ENCODE peak calls at places on chromosomes 1 and 21, in four cellular contexts. M, W, U and E are unnamed samples.

GRCh38 chr1:222048030-222048632 is 306.2 kb upstream of the DUSP10 start:
- DNase-seq in M (no peak), W (no peak), U (peak; percentile 17), E (peak; percentile 26)

GRCh38 chr1:29711582-29712274 is 475.4 kb downstream of the PTPRU start:
- DNase-seq in M (no peak), W (peak; percentile 42), U (no peak), E (peak; percentile 41)

GRCh38 chr1:2977886-2978611 is 43.2 kb upstream of the ACTRT2 start:
- DNase-seq in M (no peak), W (no peak), U (no peak), E (no peak)

GRCh38 chr21:16891821-16892220 is 621.0 kb upstream of the CXADR start:
- DNase-seq in M (no peak), W (no peak), U (peak; percentile 14), E (no peak)

GRCh38 chr21:22225299-22225698 is 1227.1 kb downstream of the NCAM2 start:
- DNase-seq in M (no peak), W (no peak), U (no peak), E (no peak)

GRCh38 chr1:228736844-228737415 is 1.7 kb downstream of the RHOU start:
- DNase-seq in M (no peak), W (no peak), U (no peak), E (no peak)

GRCh38 chr1:91847851-91848250 is 38.1 kb downstream of the TGFBR3 start:
- DNase-seq in M (no peak), W (no peak), U (no peak), E (no peak)

GRCh38 chr1:167856711-167857418 is 57.1 kb downstream of the ADCY10 start:
- DNase-seq in M (no peak), W (no peak), U (no peak), E (no peak)

GRCh38 chr1:39540504-39541031 is 36.0 kb downstream of the PABPC4 start:
- DNase-seq in M (no peak), W (no peak), U (no peak), E (no peak)

GRCh38 chr1:226082959-226083302 is 20.4 kb downstream of the H3-3A start:
- DNase-seq in M (no peak), W (no peak), U (no peak), E (no peak)

GRCh38 chr1:20729990-20730689 is 2.4 kb downstream of the SH2D5 start:
- DNase-seq in M (no peak), W (no peak), U (no peak), E (no peak)

GRCh38 chr1:9270290-9270900 is 22.3 kb upstream of the SPSB1 start:
- DNase-seq in M (no peak), W (no peak), U (no peak), E (no peak)

GRCh38 chr1:226825746-226826100 is 44.7 kb upstream of the PSEN2 start:
- DNase-seq in M (no peak), W (no peak), U (no peak), E (no peak)

GRCh38 chr1:54290443-54291184 is 90.6 kb downstream of the MRPL37 start:
- DNase-seq in M (no peak), W (no peak), U (no peak), E (no peak)